ENCODE peak calls at places on chromosomes 16 and 17, in four cellular contexts. O is progenitor cell of endocrine pancreas, Y is fibroblast of pulmonary artery, E is left ventricle myocardium inferior. S is an unnamed sample.

GRCh38 chr16:30041841-30042240 is 10.8 kb upstream of the TLCD3B start:
- DNase-seq in O (no peak), Y (peak), E (no peak), S (no peak)

GRCh38 chr16:54277845-54278703 is 8.5 kb downstream of the IRX3 start:
- DNase-seq in O (no peak), Y (no peak), E (no peak), S (no peak)

GRCh38 chr17:38885728-38886642 is 16.1 kb downstream of the LASP1 start:
- DNase-seq in O (no peak), Y (no peak), E (no peak), S (no peak)

GRCh38 chr17:30337393-30337999 is 3.6 kb upstream of the TMIGD1 start:
- DNase-seq in O (no peak), Y (no peak), E (no peak), S (no peak)

GRCh38 chr16:280991-281659 is 734 bp downstream of the ARHGDIG start:
- DNase-seq in O (no peak), Y (no peak), E (no peak), S (no peak)

GRCh38 chr16:57152096-57153093 is 33.4 kb downstream of the PSME3IP1 start:
- DNase-seq in O (no peak), Y (no peak), E (no peak), S (no peak)

GRCh38 chr16:20799599-20799998 is 6.7 kb downstream of the ERI2 start:
- DNase-seq in O (no peak), Y (peak), E (no peak), S (no peak)

GRCh38 chr17:10198509-10199249 is at the start of gene GAS7:
- DNase-seq in O (peak), Y (peak), E (peak), S (peak)

GRCh38 chr16:27483624-27484023 is 66.1 kb downstream of the GTF3C1 start:
- DNase-seq in O (no peak), Y (no peak), E (no peak), S (no peak)

GRCh38 chr17:29622337-29623282 is at the start of gene CORO6:
- DNase-seq in O (peak), Y (peak), E (peak), S (peak)

GRCh38 chr17:7176107-7176851 is 2.9 kb downstream of the ASGR1 start:
- DNase-seq in O (no peak), Y (no peak), E (no peak), S (no peak)

GRCh38 chr17:29733151-29733550 is 110.4 kb upstream of the CORO6 start:
- DNase-seq in O (no peak), Y (peak), E (no peak), S (no peak)

GRCh38 chr17:29240477-29240876 is 6.2 kb upstream of the CRYBA1 start:
- DNase-seq in O (no peak), Y (no peak), E (no peak), S (no peak)

S was measured in left cardiac atrium.